ENCODE peak calls at places on chromosome 18, in nine cellular contexts. One of them, this sample, is unnamed.

GRCh38 chr18:55546873-55547704 is 40.9 kb downstream of the TCF4 start:
- DNase-seq in GM23338: no peak
- DNase-seq in IMR-90: peak
- DNase-seq in mesenchymal stem cell: peak
- DNase-seq in ovary: peak
- DNase-seq in CD4-positive, CD25-positive, alpha-beta regulatory T cell: no peak
- DNase-seq in fibroblast of lung: peak
- DNase-seq in right atrium auricular region: peak
- DNase-seq in right cardiac atrium: no peak
- DNase-seq in this sample: no peak

GRCh38 chr18:58497845-58498244 is 131.0 kb downstream of the ALPK2 start:
- DNase-seq in fibroblast of lung: peak
- DNase-seq in IMR-90: peak
- DNase-seq in ovary: no peak
- DNase-seq in right atrium auricular region: no peak
- DNase-seq in GM23338: no peak
- DNase-seq in CD4-positive, CD25-positive, alpha-beta regulatory T cell: no peak
- DNase-seq in right cardiac atrium: no peak
- DNase-seq in mesenchymal stem cell: no peak
- DNase-seq in this sample: no peak

GRCh38 chr18:29271496-29271895 is 1094.6 kb upstream of the CDH2 start:
- DNase-seq in GM23338: no peak
- DNase-seq in right atrium auricular region: no peak
- DNase-seq in fibroblast of lung: peak
- DNase-seq in right cardiac atrium: no peak
- DNase-seq in CD4-positive, CD25-positive, alpha-beta regulatory T cell: no peak
- DNase-seq in ovary: no peak
- DNase-seq in IMR-90: peak
- DNase-seq in mesenchymal stem cell: peak
- DNase-seq in this sample: no peak

GRCh38 chr18:57446322-57446721 is 11.1 kb downstream of the ONECUT2 start:
- DNase-seq in right atrium auricular region: no peak
- DNase-seq in right cardiac atrium: no peak
- DNase-seq in mesenchymal stem cell: no peak
- DNase-seq in GM23338: peak
- DNase-seq in IMR-90: peak
- DNase-seq in fibroblast of lung: no peak
- DNase-seq in CD4-positive, CD25-positive, alpha-beta regulatory T cell: no peak
- DNase-seq in ovary: no peak
- DNase-seq in this sample: no peak

GRCh38 chr18:59664329-59664728 is 32.9 kb downstream of the CCBE1 start:
- DNase-seq in IMR-90: peak
- DNase-seq in right atrium auricular region: no peak
- DNase-seq in CD4-positive, CD25-positive, alpha-beta regulatory T cell: no peak
- DNase-seq in fibroblast of lung: no peak
- DNase-seq in ovary: no peak
- DNase-seq in mesenchymal stem cell: peak
- DNase-seq in GM23338: no peak
- DNase-seq in right cardiac atrium: no peak
- DNase-seq in this sample: no peak

GRCh38 chr18:57951999-57952774 is 91.8 kb upstream of the NEDD4L start:
- DNase-seq in right atrium auricular region: no peak
- DNase-seq in mesenchymal stem cell: no peak
- DNase-seq in ovary: no peak
- DNase-seq in right cardiac atrium: no peak
- DNase-seq in IMR-90: no peak
- DNase-seq in fibroblast of lung: peak
- DNase-seq in CD4-positive, CD25-positive, alpha-beta regulatory T cell: no peak
- DNase-seq in GM23338: no peak
- DNase-seq in this sample: no peak

GRCh38 chr18:79692886-79693285 is 13.3 kb downstream of the CTDP1 start:
- DNase-seq in right cardiac atrium: no peak
- DNase-seq in right atrium auricular region: no peak
- DNase-seq in mesenchymal stem cell: no peak
- DNase-seq in fibroblast of lung: no peak
- DNase-seq in ovary: no peak
- DNase-seq in CD4-positive, CD25-positive, alpha-beta regulatory T cell: no peak
- DNase-seq in IMR-90: no peak
- DNase-seq in GM23338: no peak
- DNase-seq in this sample: no peak

GRCh38 chr18:61742555-61743429 is 150.0 kb downstream of the RNF152 start:
- DNase-seq in IMR-90: no peak
- DNase-seq in fibroblast of lung: no peak
- DNase-seq in right atrium auricular region: no peak
- DNase-seq in CD4-positive, CD25-positive, alpha-beta regulatory T cell: no peak
- DNase-seq in right cardiac atrium: peak
- DNase-seq in mesenchymal stem cell: no peak
- DNase-seq in ovary: peak
- DNase-seq in GM23338: no peak
- DNase-seq in this sample: no peak

GRCh38 chr18:63207825-63208224 is 111.7 kb downstream of the BCL2 start:
- DNase-seq in right cardiac atrium: no peak
- DNase-seq in ovary: no peak
- DNase-seq in GM23338: no peak
- DNase-seq in CD4-positive, CD25-positive, alpha-beta regulatory T cell: no peak
- DNase-seq in fibroblast of lung: no peak
- DNase-seq in right atrium auricular region: no peak
- DNase-seq in mesenchymal stem cell: no peak
- DNase-seq in IMR-90: no peak
- DNase-seq in this sample: no peak

GRCh38 chr18:67669993-67670671 is 153.6 kb upstream of the DSEL start:
- DNase-seq in IMR-90: peak
- DNase-seq in fibroblast of lung: peak
- DNase-seq in ovary: no peak
- DNase-seq in GM23338: no peak
- DNase-seq in CD4-positive, CD25-positive, alpha-beta regulatory T cell: no peak
- DNase-seq in right cardiac atrium: no peak
- DNase-seq in right atrium auricular region: no peak
- DNase-seq in mesenchymal stem cell: peak
- DNase-seq in this sample: no peak

DNA sequence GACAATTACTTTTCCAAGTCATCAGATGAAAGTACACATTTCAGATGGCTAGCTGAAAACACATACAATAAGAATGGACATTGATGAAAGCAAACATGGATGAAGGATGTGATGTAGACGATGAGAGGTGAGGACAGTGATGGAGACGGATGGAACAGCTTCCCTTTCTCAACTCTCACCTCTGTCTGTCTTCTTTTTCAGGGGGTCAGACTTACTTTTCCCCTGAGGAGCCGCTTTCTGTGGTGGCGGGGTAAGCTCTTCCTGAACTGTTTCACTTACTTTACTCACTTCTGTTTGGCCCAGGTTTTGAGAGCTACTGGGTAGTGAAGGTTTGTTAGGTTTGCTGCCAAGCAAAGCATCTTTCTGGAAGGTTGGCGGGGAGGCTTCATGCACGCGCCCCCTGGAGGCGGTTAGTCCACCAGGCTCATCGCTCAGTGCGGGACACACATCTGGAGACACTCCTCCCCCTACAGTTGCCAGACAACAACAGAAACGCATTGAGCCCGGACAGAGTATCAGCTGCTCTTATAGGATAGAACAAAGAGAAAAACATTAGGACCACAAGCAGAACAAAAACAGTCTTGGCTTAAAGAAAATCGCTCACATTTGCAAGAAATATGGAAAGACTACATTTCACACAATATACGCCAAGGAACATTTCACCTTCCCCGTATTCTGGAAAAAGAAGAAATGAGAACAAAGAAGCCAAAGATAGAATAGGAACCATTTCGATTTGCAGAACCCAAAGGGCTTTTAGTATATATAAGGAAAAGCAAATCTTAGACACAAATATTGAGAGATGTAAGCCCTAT is 90.5 kb downstream of the MYOM1 start:
- DNase-seq in GM23338: peak
- DNase-seq in CD4-positive, CD25-positive, alpha-beta regulatory T cell: peak
- DNase-seq in IMR-90: peak
- DNase-seq in right atrium auricular region: peak
- DNase-seq in right cardiac atrium: peak
- DNase-seq in mesenchymal stem cell: peak
- DNase-seq in fibroblast of lung: peak
- DNase-seq in ovary: peak
- DNase-seq in this sample: peak
- H3K27ac ChIP-seq in GM23338: no peak
- H3K27ac ChIP-seq in CD4-positive, CD25-positive, alpha-beta regulatory T cell: no peak
- H3K27ac ChIP-seq in IMR-90: no peak
- H3K27ac ChIP-seq in right atrium auricular region: no peak
- H3K27ac ChIP-seq in right cardiac atrium: no peak
- H3K27ac ChIP-seq in mesenchymal stem cell: no peak
- H3K27ac ChIP-seq in fibroblast of lung: no peak
- H3K27ac ChIP-seq in ovary: no peak
- H3K27ac ChIP-seq in this sample: no peak

DNA sequence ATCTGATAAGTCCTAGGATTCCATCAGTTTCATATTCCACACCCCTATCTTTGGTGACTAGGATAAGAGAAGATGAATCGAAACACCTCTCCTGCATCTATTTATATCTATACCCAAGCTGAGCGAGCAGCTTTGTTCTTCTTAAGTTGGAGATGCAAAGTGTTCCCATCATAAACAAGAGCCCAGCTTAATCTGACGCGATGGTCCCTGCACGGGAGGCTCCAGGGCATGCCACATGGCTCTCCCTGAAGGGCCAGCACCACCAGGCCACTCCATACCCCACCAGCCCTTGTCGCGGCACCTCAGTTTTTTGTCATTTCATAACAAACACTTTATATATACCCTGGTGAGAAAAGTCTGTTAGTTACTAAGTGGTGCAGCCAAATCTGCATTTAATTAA is 255.3 kb downstream of the L3MBTL4 start:
- DNase-seq in IMR-90: no peak
- DNase-seq in mesenchymal stem cell: no peak
- DNase-seq in CD4-positive, CD25-positive, alpha-beta regulatory T cell: no peak
- DNase-seq in fibroblast of lung: no peak
- DNase-seq in right cardiac atrium: no peak
- DNase-seq in GM23338: no peak
- DNase-seq in ovary: no peak
- DNase-seq in right atrium auricular region: no peak
- DNase-seq in this sample: no peak
- H3K4me3 ChIP-seq in IMR-90: no peak
- H3K4me3 ChIP-seq in mesenchymal stem cell: no peak
- H3K4me3 ChIP-seq in CD4-positive, CD25-positive, alpha-beta regulatory T cell: no peak
- H3K4me3 ChIP-seq in fibroblast of lung: no peak
- H3K4me3 ChIP-seq in right cardiac atrium: no peak
- H3K4me3 ChIP-seq in GM23338: no peak
- H3K4me3 ChIP-seq in ovary: no peak
- H3K4me3 ChIP-seq in right atrium auricular region: no peak
- H3K4me3 ChIP-seq in this sample: no peak

GRCh38 chr18:22999212-22999611 is 66.1 kb downstream of the RBBP8 start:
- DNase-seq in fibroblast of lung: peak
- DNase-seq in mesenchymal stem cell: no peak
- DNase-seq in GM23338: no peak
- DNase-seq in IMR-90: peak
- DNase-seq in right cardiac atrium: no peak
- DNase-seq in ovary: no peak
- DNase-seq in right atrium auricular region: no peak
- DNase-seq in CD4-positive, CD25-positive, alpha-beta regulatory T cell: no peak
- DNase-seq in this sample: no peak

GRCh38 chr18:23003289-23003688 is 70.2 kb downstream of the RBBP8 start:
- DNase-seq in GM23338: no peak
- DNase-seq in right cardiac atrium: no peak
- DNase-seq in ovary: no peak
- DNase-seq in IMR-90: no peak
- DNase-seq in mesenchymal stem cell: no peak
- DNase-seq in CD4-positive, CD25-positive, alpha-beta regulatory T cell: no peak
- DNase-seq in right atrium auricular region: no peak
- DNase-seq in fibroblast of lung: no peak
- DNase-seq in this sample: no peak

GRCh38 chr18:22998336-22998735 is 65.2 kb downstream of the RBBP8 start:
- DNase-seq in GM23338: no peak
- DNase-seq in ovary: no peak
- DNase-seq in IMR-90: no peak
- DNase-seq in fibroblast of lung: peak
- DNase-seq in right atrium auricular region: no peak
- DNase-seq in right cardiac atrium: no peak
- DNase-seq in CD4-positive, CD25-positive, alpha-beta regulatory T cell: no peak
- DNase-seq in mesenchymal stem cell: no peak
- DNase-seq in this sample: no peak

DNA sequence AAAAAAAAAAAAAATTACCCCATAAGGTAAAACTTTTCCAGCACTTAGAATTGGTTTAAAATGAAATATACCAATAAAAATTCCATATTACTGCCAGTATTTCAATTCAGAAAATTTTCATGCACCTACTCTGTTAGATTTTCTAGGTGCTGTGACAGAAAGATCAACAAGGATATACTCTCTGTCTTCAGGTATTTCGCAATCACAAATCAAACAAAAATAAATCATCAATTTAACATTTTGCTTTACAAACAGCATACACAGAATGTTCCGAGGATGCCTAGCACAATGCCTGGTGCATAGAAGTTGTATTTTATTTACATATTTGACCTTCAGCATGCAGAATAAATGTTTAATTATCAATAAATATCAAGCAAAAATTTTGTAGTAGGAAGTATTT is 66.5 kb downstream of the RBBP8 start:
- DNase-seq in fibroblast of lung: no peak
- DNase-seq in mesenchymal stem cell: no peak
- DNase-seq in right atrium auricular region: no peak
- DNase-seq in right cardiac atrium: no peak
- DNase-seq in IMR-90: no peak
- DNase-seq in ovary: no peak
- DNase-seq in GM23338: no peak
- DNase-seq in CD4-positive, CD25-positive, alpha-beta regulatory T cell: no peak
- DNase-seq in this sample: no peak
- H3K27ac ChIP-seq in fibroblast of lung: no peak
- H3K27ac ChIP-seq in mesenchymal stem cell: no peak
- H3K27ac ChIP-seq in right atrium auricular region: no peak
- H3K27ac ChIP-seq in right cardiac atrium: no peak
- H3K27ac ChIP-seq in IMR-90: no peak
- H3K27ac ChIP-seq in ovary: no peak
- H3K27ac ChIP-seq in GM23338: no peak
- H3K27ac ChIP-seq in CD4-positive, CD25-positive, alpha-beta regulatory T cell: no peak
- H3K27ac ChIP-seq in this sample: no peak

GRCh38 chr18:74175658-74176057 is 27.3 kb downstream of the TIMM21 start:
- DNase-seq in right cardiac atrium: no peak
- DNase-seq in right atrium auricular region: no peak
- DNase-seq in ovary: no peak
- DNase-seq in fibroblast of lung: no peak
- DNase-seq in IMR-90: no peak
- DNase-seq in CD4-positive, CD25-positive, alpha-beta regulatory T cell: no peak
- DNase-seq in mesenchymal stem cell: no peak
- DNase-seq in GM23338: no peak
- DNase-seq in this sample: no peak

GRCh38 chr18:74166397-74166796 is 18.1 kb downstream of the TIMM21 start:
- DNase-seq in GM23338: no peak
- DNase-seq in IMR-90: peak
- DNase-seq in right cardiac atrium: no peak
- DNase-seq in CD4-positive, CD25-positive, alpha-beta regulatory T cell: no peak
- DNase-seq in ovary: no peak
- DNase-seq in right atrium auricular region: no peak
- DNase-seq in fibroblast of lung: no peak
- DNase-seq in mesenchymal stem cell: no peak
- DNase-seq in this sample: no peak

GRCh38 chr18:74172697-74173433 is 24.5 kb downstream of the TIMM21 start:
- DNase-seq in right atrium auricular region: no peak
- DNase-seq in fibroblast of lung: no peak
- DNase-seq in mesenchymal stem cell: no peak
- DNase-seq in CD4-positive, CD25-positive, alpha-beta regulatory T cell: no peak
- DNase-seq in right cardiac atrium: no peak
- DNase-seq in IMR-90: no peak
- DNase-seq in GM23338: no peak
- DNase-seq in ovary: no peak
- DNase-seq in this sample: no peak

GRCh38 chr18:74173434-74173750 is 25.1 kb downstream of the TIMM21 start:
- DNase-seq in fibroblast of lung: no peak
- DNase-seq in IMR-90: no peak
- DNase-seq in right cardiac atrium: no peak
- DNase-seq in right atrium auricular region: no peak
- DNase-seq in mesenchymal stem cell: no peak
- DNase-seq in GM23338: no peak
- DNase-seq in ovary: no peak
- DNase-seq in CD4-positive, CD25-positive, alpha-beta regulatory T cell: no peak
- DNase-seq in this sample: no peak

GRCh38 chr18:74171910-74172606 is 23.7 kb downstream of the TIMM21 start:
- DNase-seq in right cardiac atrium: no peak
- DNase-seq in fibroblast of lung: no peak
- DNase-seq in right atrium auricular region: no peak
- DNase-seq in CD4-positive, CD25-positive, alpha-beta regulatory T cell: no peak
- DNase-seq in mesenchymal stem cell: no peak
- DNase-seq in IMR-90: no peak
- DNase-seq in ovary: no peak
- DNase-seq in GM23338: no peak
- DNase-seq in this sample: no peak
- H3K4me3 ChIP-seq in right cardiac atrium: no peak
- H3K4me3 ChIP-seq in fibroblast of lung: peak
- H3K4me3 ChIP-seq in right atrium auricular region: no peak
- H3K4me3 ChIP-seq in CD4-positive, CD25-positive, alpha-beta regulatory T cell: peak
- H3K4me3 ChIP-seq in mesenchymal stem cell: peak
- H3K4me3 ChIP-seq in IMR-90: peak
- H3K4me3 ChIP-seq in ovary: no peak
- H3K4me3 ChIP-seq in GM23338: no peak
- H3K4me3 ChIP-seq in this sample: no peak